ENCODE peak calls at places on chromosome 14, in nine cellular contexts. E is iPS-NIHi11; D is CD8-positive, alpha-beta T cell; W is central memory CD4-positive, alpha-beta T cell; Q is cerebellar cortex; H is non-pigmented ciliary epithelial cell; Z is iris pigment epithelial cell; Y is activated CD8-positive, alpha-beta T cell treated with anti-CD3 and anti-CD28 coated beads for 36 hours; L is activated CD8-positive, alpha-beta memory T cell treated with anti-CD3 and anti-CD28 coated beads for 4 hours. M is an unnamed sample.

GRCh38 chr14:105476937-105477658 is 2.5 kb downstream of the CRIP2 start:
- DNase-seq in E (no peak), D (no peak), W (no peak), Q (no peak), Y (peak; percentile 30), H (no peak), L (no peak), Z (no peak), M (no peak)

GRCh38 chr14:30657606-30658163 is 35.6 kb downstream of the SCFD1 start:
- DNase-seq in W (no peak), Y (no peak), D (no peak), L (no peak), H (no peak), Q (no peak), E (no peak), Z (no peak), M (no peak)

GRCh38 chr14:52043690-52044089 is 25.2 kb downstream of the NID2 start:
- DNase-seq in Q (no peak), E (peak; percentile 78), Y (peak; percentile 28), Z (no peak), D (no peak), L (no peak), H (no peak), W (no peak), M (no peak)

GRCh38 chr14:51726166-51726899 is 74.6 kb downstream of the FRMD6 start:
- DNase-seq in D (no peak), Y (no peak), W (no peak), L (no peak), H (peak; percentile 31), Z (peak; percentile 77), Q (no peak), E (no peak), M (no peak)

GRCh38 chr14:37586783-37587428 is 8.1 kb downstream of the FOXA1 start:
- DNase-seq in Q (no peak), D (no peak), W (no peak), Z (no peak), H (no peak), E (no peak), L (no peak), Y (no peak), M (no peak)

GRCh38 chr14:24343795-24344660 is 4.2 kb upstream of the RIPK3 start:
- DNase-seq in H (no peak), Q (no peak), W (no peak), Y (no peak), D (no peak), Z (no peak), L (no peak), E (no peak), M (no peak)

GRCh38 chr14:73491256-73491976 is 683 bp downstream of the RIOX1 start:
- DNase-seq in W (peak; percentile 72), L (peak; percentile 40), E (peak; percentile 78), H (no peak), Z (peak; percentile 89), Y (peak; percentile 78), D (peak; percentile 45), Q (peak; percentile 44), M (peak; percentile 29)

GRCh38 chr14:98999345-98999744 is 272.7 kb downstream of the BCL11B start:
- DNase-seq in E (no peak), L (no peak), W (no peak), Y (no peak), Q (no peak), Z (no peak), H (no peak), D (no peak), M (no peak)

GRCh38 chr14:103290056-103290455 is 44.0 kb upstream of the EIF5 start:
- DNase-seq in Y (no peak), D (no peak), W (no peak), E (no peak), Q (no peak), Z (no peak), L (no peak), H (no peak), M (no peak)

GRCh38 chr14:95227279-95227860 is 70.0 kb upstream of the DICER1 start:
- DNase-seq in Q (no peak), E (no peak), W (no peak), D (no peak), Y (no peak), L (no peak), Z (peak; percentile 81), H (peak; percentile 27), M (no peak)

GRCh38 chr14:23379331-23380196 is 2.7 kb downstream of the CMTM5 start:
- DNase-seq in H (no peak), Y (peak; percentile 67), Z (peak; percentile 23), D (peak; percentile 53), E (peak; percentile 84), L (peak; percentile 29), W (peak; percentile 53), Q (peak; percentile 51), M (peak; percentile 50)

GRCh38 chr14:103581954-103582703 is 19.4 kb downstream of the COA8 start:
- DNase-seq in L (no peak), D (no peak), Q (no peak), W (no peak), H (no peak), E (no peak), Y (no peak), Z (no peak), M (no peak)

GRCh38 chr14:80621701-80622100 is 319.8 kb downstream of the CEP128 start:
- DNase-seq in Y (no peak), Q (no peak), Z (peak; percentile 91), W (no peak), E (no peak), D (no peak), L (no peak), H (no peak), M (no peak)

GRCh38 chr14:91114079-91115065 is 499 bp downstream of the DGLUCY start:
- DNase-seq in Y (peak; percentile 84), E (peak; percentile 85), Q (peak; percentile 71), D (peak; percentile 65), W (peak; percentile 72), H (no peak), Z (peak; percentile 61), L (peak; percentile 45), M (peak; percentile 59)

GRCh38 chr14:55123101-55123500 is 6.0 kb upstream of the LGALS3 start:
- DNase-seq in Y (no peak), Q (no peak), Z (peak; percentile 90), H (peak; percentile 88), D (no peak), E (no peak), L (no peak), W (no peak), M (no peak)

GRCh38 chr14:29236848-29237247 is 470.3 kb downstream of the FOXG1 start:
- DNase-seq in L (no peak), Q (no peak), W (no peak), Y (no peak), H (peak; percentile 89), Z (peak; percentile 92), D (no peak), E (no peak), M (no peak)

GRCh38 chr14:30077946-30078345 is 150.3 kb upstream of the PRKD1 start:
- DNase-seq in W (no peak), D (no peak), H (no peak), Z (no peak), Q (no peak), Y (no peak), E (no peak), L (no peak), M (no peak)

GRCh38 chr14:100972134-100972905 is 68.8 kb upstream of the RTL1 start:
- DNase-seq in D (no peak), Q (no peak), Z (no peak), W (no peak), E (no peak), H (no peak), L (no peak), Y (no peak), M (no peak)

GRCh38 chr14:103001651-103002396 is 55.5 kb downstream of the CDC42BPB start:
- DNase-seq in Y (no peak), E (no peak), D (no peak), H (no peak), W (no peak), Q (no peak), Z (no peak), L (no peak), M (no peak)

GRCh38 chr14:94961761-94962575 is 192.1 kb upstream of the GSC start:
- DNase-seq in Z (no peak), E (no peak), H (no peak), L (no peak), Y (no peak), W (no peak), D (no peak), Q (no peak), M (no peak)

GRCh38 chr14:56004807-56005579 is 113.2 kb upstream of the PELI2 start:
- DNase-seq in E (no peak), D (no peak), Z (peak; percentile 57), Q (no peak), L (no peak), Y (peak; percentile 66), H (peak; percentile 30), W (peak; percentile 33), M (peak; percentile 29)

GRCh38 chr14:25049559-25050493 is at the start of gene STXBP6:
- DNase-seq in Z (peak; percentile 69), H (no peak), W (no peak), E (peak; percentile 87), L (no peak), Q (no peak), D (no peak), Y (peak; percentile 27), M (peak; percentile 4)

GRCh38 chr14:102512713-102513373 is 3.3 kb upstream of the ANKRD9 start:
- DNase-seq in H (no peak), D (no peak), L (no peak), W (no peak), Z (no peak), E (no peak), Q (no peak), Y (no peak), M (no peak)

GRCh38 chr14:72518809-72519377 is 375.0 kb downstream of the DPF3 start:
- DNase-seq in E (no peak), Y (peak; percentile 70), Z (no peak), L (peak; percentile 31), W (peak; percentile 50), Q (no peak), D (peak; percentile 9), H (no peak), M (no peak)

M was measured in naive thymus-derived CD4-positive, alpha-beta T cell.